ENCODE peak calls at places on chromosomes 5 and 9, in five cellular contexts. One of them, this sample, is unnamed.
A peak's percentile ranks its signal among the peaks of the same experiment; 100 is the strongest.

GRCh38 chr9:32631991-32632390 is 3.5 kb downstream of the TAF1L start:
- DNase-seq in astrocyte of the spinal cord: no peak
- DNase-seq in lung: no peak
- DNase-seq in AG04450: no peak
- DNase-seq in GM12878: no peak
- DNase-seq in this sample: no peak

GRCh38 chr5:172802585-172803176 is 31.4 kb upstream of the ERGIC1 start:
- DNase-seq in lung: no peak
- DNase-seq in astrocyte of the spinal cord: peak; percentile 67
- DNase-seq in AG04450: no peak
- DNase-seq in GM12878: no peak
- DNase-seq in this sample: no peak

GRCh38 chr9:6811436-6811835 is 53.7 kb downstream of the KDM4C start:
- DNase-seq in astrocyte of the spinal cord: no peak
- DNase-seq in lung: no peak
- DNase-seq in GM12878: no peak
- DNase-seq in AG04450: no peak
- DNase-seq in this sample: no peak

GRCh38 chr9:119844431-119844830 is 475.2 kb upstream of the BRINP1 start:
- DNase-seq in GM12878: no peak
- DNase-seq in astrocyte of the spinal cord: no peak
- DNase-seq in lung: no peak
- DNase-seq in AG04450: no peak
- DNase-seq in this sample: no peak

GRCh38 chr5:136212252-136212721 is 19.3 kb upstream of the SMIM32 start:
- DNase-seq in lung: peak; percentile 45
- DNase-seq in AG04450: no peak
- DNase-seq in astrocyte of the spinal cord: no peak
- DNase-seq in GM12878: no peak
- DNase-seq in this sample: peak; percentile 62

GRCh38 chr9:73151653-73152382 is at the start of gene ANXA1:
- DNase-seq in AG04450: peak; percentile 45
- DNase-seq in lung: no peak
- DNase-seq in GM12878: no peak
- DNase-seq in astrocyte of the spinal cord: peak; percentile 93
- DNase-seq in this sample: no peak

GRCh38 chr9:130902204-130903185 is 5.9 kb upstream of the QRFP start:
- DNase-seq in AG04450: no peak
- DNase-seq in GM12878: no peak
- DNase-seq in lung: no peak
- DNase-seq in astrocyte of the spinal cord: no peak
- DNase-seq in this sample: no peak

GRCh38 chr9:73437758-73438157 is 286.1 kb downstream of the ANXA1 start:
- DNase-seq in astrocyte of the spinal cord: peak; percentile 2
- DNase-seq in GM12878: no peak
- DNase-seq in AG04450: no peak
- DNase-seq in lung: no peak
- DNase-seq in this sample: peak; percentile 3

GRCh38 chr9:122029898-122030297 is 63.2 kb downstream of the TTLL11 start:
- DNase-seq in AG04450: no peak
- DNase-seq in astrocyte of the spinal cord: no peak
- DNase-seq in GM12878: no peak
- DNase-seq in lung: no peak
- DNase-seq in this sample: no peak

GRCh38 chr5:119336262-119336661 is 19.6 kb upstream of the TNFAIP8 start:
- DNase-seq in GM12878: no peak
- DNase-seq in lung: no peak
- DNase-seq in astrocyte of the spinal cord: no peak
- DNase-seq in AG04450: no peak
- DNase-seq in this sample: no peak
- H3K4me3 ChIP-seq in GM12878: peak overlapping the region; percentile 78
- H3K4me3 ChIP-seq in lung: no peak overlapping the region
- H3K4me3 ChIP-seq in astrocyte of the spinal cord: no peak overlapping the region
- H3K4me3 ChIP-seq in AG04450: no peak overlapping the region
- H3K4me3 ChIP-seq in this sample: peak overlapping the region; percentile 68

GRCh38 chr5:105739732-105740131 is 1931.0 kb downstream of the EFNA5 start:
- DNase-seq in AG04450: no peak
- DNase-seq in lung: no peak
- DNase-seq in astrocyte of the spinal cord: no peak
- DNase-seq in GM12878: no peak
- DNase-seq in this sample: no peak

GRCh38 chr5:105740242-105740641 is 1930.5 kb downstream of the EFNA5 start:
- DNase-seq in lung: no peak
- DNase-seq in GM12878: no peak
- DNase-seq in astrocyte of the spinal cord: no peak
- DNase-seq in AG04450: no peak
- DNase-seq in this sample: peak; percentile 18

GRCh38 chr5:105735704-105736103 is 1935.0 kb downstream of the EFNA5 start:
- DNase-seq in GM12878: no peak
- DNase-seq in lung: no peak
- DNase-seq in astrocyte of the spinal cord: peak; percentile 12
- DNase-seq in AG04450: no peak
- DNase-seq in this sample: no peak
- TF ChIP-seq CTCF in GM12878: no peak
- TF ChIP-seq CTCF in lung: no peak
- TF ChIP-seq CTCF in astrocyte of the spinal cord: no peak
- TF ChIP-seq CTCF in AG04450: no peak
- TF ChIP-seq CTCF in this sample: no peak

GRCh38 chr9:106866243-106866642 is 3.3 kb downstream of the ZNF462 start:
- DNase-seq in GM12878: peak; percentile 45
- DNase-seq in astrocyte of the spinal cord: no peak
- DNase-seq in lung: no peak
- DNase-seq in AG04450: no peak
- DNase-seq in this sample: no peak
- H3K4me3 ChIP-seq in GM12878: no peak overlapping the region
- H3K4me3 ChIP-seq in astrocyte of the spinal cord: no peak overlapping the region
- H3K4me3 ChIP-seq in lung: no peak overlapping the region
- H3K4me3 ChIP-seq in AG04450: no peak overlapping the region
- H3K4me3 ChIP-seq in this sample: no peak overlapping the region

DNA sequence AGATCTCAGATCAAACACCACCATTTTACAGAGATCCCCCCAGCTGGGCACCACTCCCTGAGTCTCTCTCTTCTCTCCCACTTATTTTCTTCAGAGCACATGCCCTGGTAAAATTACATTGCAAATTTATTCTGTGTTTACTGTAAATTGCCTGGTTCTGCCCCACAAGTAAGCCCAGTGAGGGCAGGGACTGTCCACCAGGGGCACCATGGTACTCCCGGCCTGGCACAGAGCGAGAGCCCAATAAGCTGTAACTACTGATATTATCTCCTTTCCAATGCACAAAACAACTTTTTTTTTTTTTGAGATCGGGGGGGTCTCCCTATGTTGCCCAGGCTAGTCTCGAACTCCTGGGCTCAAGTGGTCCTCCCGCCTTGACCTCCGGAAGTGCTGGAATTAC is 123.0 kb downstream of the PAX5 start:
- DNase-seq in astrocyte of the spinal cord: no peak
- DNase-seq in GM12878: no peak
- DNase-seq in AG04450: no peak
- DNase-seq in lung: no peak
- DNase-seq in this sample: no peak
- TF ChIP-seq CTCF in astrocyte of the spinal cord: peak; percentile 9
- TF ChIP-seq CTCF in GM12878: no peak
- TF ChIP-seq CTCF in AG04450: no peak
- TF ChIP-seq CTCF in lung: no peak
- TF ChIP-seq CTCF in this sample: peak; percentile 4

DNA sequence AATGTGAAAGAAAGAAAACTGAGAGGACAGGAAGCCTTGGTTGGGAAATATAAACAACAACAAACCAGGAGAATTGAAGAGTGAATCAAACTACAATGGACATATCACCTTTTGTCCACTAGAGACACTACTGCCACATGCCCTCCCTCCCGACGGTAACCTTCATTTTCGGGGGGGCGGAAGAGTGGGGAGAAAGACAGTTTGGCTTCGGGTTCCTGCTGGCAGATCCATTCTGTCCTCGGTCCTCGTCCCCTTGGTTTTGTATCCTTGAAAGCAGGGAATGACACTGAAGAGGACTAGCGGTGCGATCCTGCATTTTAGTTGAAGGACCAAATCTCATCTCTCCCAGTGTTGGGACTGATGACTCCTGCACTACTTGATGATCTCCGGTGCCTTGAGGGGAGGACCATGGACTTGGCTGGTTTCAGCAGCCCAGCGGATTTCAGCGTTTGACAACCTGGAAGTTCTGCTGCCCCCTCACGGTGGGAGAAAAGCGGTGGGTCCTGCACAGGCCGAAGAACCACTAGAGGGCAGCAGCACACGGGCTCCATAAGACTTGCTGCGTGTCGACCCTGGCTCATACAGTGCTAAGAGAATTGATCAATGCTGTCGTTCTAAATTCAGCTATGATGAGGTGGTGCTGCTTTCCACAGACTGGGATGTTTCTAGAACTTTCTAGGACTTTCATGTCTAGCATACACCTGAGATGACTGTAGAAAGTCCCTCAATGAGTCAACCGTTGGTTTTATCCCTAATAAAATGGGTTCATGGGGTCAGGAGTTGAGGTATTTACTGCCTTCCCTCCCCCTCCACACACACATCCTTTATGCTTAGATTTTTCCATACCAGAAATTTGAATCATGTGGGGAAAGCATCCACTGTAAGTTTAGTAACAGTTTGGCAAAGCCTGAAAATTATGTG is 15.1 kb upstream of the ZNF131 start:
- DNase-seq in AG04450: peak; percentile 90
- DNase-seq in GM12878: peak; percentile 79
- DNase-seq in lung: peak; percentile 87
- DNase-seq in astrocyte of the spinal cord: peak; percentile 95
- DNase-seq in this sample: peak; percentile 97
- H3K4me3 ChIP-seq in AG04450: peak overlapping the region; percentile 46
- H3K4me3 ChIP-seq in GM12878: peak overlapping the region; percentile 73
- H3K4me3 ChIP-seq in lung: no peak overlapping the region
- H3K4me3 ChIP-seq in astrocyte of the spinal cord: peak overlapping the region; percentile 36
- H3K4me3 ChIP-seq in this sample: peak overlapping the region; percentile 59

GRCh38 chr9:113275147-113276131 is at the start of the genes CDC26 and PRPF4:
- DNase-seq in GM12878: peak; percentile 87
- DNase-seq in astrocyte of the spinal cord: peak; percentile 99
- DNase-seq in AG04450: peak; percentile 96
- DNase-seq in lung: peak; percentile 97
- DNase-seq in this sample: peak; percentile 98
- TF ChIP-seq CTCF in GM12878: no peak
- TF ChIP-seq CTCF in astrocyte of the spinal cord: no peak
- TF ChIP-seq CTCF in AG04450: no peak
- TF ChIP-seq CTCF in lung: no peak
- TF ChIP-seq CTCF in this sample: no peak

GRCh38 chr5:137888489-137888874 is 775 bp upstream of the PKD2L2 start:
- DNase-seq in astrocyte of the spinal cord: no peak
- DNase-seq in AG04450: no peak
- DNase-seq in GM12878: no peak
- DNase-seq in lung: no peak
- DNase-seq in this sample: no peak
- H3K4me3 ChIP-seq in astrocyte of the spinal cord: peak overlapping the region; percentile 51
- H3K4me3 ChIP-seq in AG04450: no peak overlapping the region
- H3K4me3 ChIP-seq in GM12878: peak overlapping the region; percentile 79
- H3K4me3 ChIP-seq in lung: no peak overlapping the region
- H3K4me3 ChIP-seq in this sample: peak overlapping the region; percentile 98

DNA sequence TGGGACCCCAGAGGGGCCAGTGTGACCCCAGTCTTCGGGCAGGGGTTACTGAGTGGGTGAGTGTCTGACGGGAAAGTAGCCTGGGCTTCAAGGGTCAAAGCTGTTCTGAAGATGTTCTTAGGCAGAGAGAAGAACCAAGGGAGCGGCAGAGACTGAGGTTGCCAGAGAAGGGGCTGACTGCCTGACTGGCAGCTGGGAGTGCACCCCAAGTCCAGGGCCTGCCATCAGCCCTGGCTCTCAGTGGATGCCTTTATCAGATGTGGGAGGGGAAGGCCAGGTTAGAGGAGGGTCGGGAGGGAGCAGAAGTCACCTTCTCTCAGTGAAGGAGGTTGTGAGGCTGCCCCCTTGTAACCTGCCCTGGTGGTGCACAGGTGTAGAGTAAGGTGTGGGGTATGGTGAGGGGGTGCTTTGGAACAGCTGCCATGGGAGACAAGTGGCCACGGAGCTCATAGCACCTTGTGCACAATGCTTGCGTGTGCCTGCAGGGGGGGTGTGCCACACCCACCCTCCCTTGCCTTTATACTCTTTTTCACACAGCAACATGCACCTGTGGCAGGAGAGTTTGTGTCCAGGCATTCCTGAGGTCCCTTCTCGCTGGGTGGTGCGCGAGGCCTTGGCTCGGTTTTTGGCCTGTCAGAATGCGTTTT is 18.9 kb downstream of the RALGPS1 start:
- DNase-seq in GM12878: no peak
- DNase-seq in lung: no peak
- DNase-seq in astrocyte of the spinal cord: no peak
- DNase-seq in AG04450: no peak
- DNase-seq in this sample: no peak
- TF ChIP-seq CTCF in GM12878: no peak
- TF ChIP-seq CTCF in lung: no peak
- TF ChIP-seq CTCF in astrocyte of the spinal cord: no peak
- TF ChIP-seq CTCF in AG04450: no peak
- TF ChIP-seq CTCF in this sample: no peak

GRCh38 chr9:129201289-129201688 is 23.2 kb upstream of the IER5L start:
- DNase-seq in astrocyte of the spinal cord: no peak
- DNase-seq in AG04450: no peak
- DNase-seq in GM12878: no peak
- DNase-seq in lung: no peak
- DNase-seq in this sample: no peak

GRCh38 chr9:129204840-129205239 is 26.8 kb upstream of the IER5L start:
- DNase-seq in lung: no peak
- DNase-seq in astrocyte of the spinal cord: no peak
- DNase-seq in GM12878: no peak
- DNase-seq in AG04450: no peak
- DNase-seq in this sample: no peak

GRCh38 chr9:129206401-129206800 is 28.3 kb upstream of the IER5L start:
- DNase-seq in AG04450: no peak
- DNase-seq in astrocyte of the spinal cord: no peak
- DNase-seq in lung: no peak
- DNase-seq in GM12878: no peak
- DNase-seq in this sample: no peak

GRCh38 chr9:129202613-129203555 is 24.8 kb upstream of the IER5L start:
- DNase-seq in astrocyte of the spinal cord: peak; percentile 76
- DNase-seq in AG04450: peak; percentile 29
- DNase-seq in GM12878: no peak
- DNase-seq in lung: peak; percentile 88
- DNase-seq in this sample: peak; percentile 84

GRCh38 chr9:129203556-129203909 is 25.5 kb upstream of the IER5L start:
- DNase-seq in astrocyte of the spinal cord: no peak
- DNase-seq in GM12878: no peak
- DNase-seq in lung: no peak
- DNase-seq in AG04450: no peak
- DNase-seq in this sample: no peak
- H3K4me3 ChIP-seq in astrocyte of the spinal cord: peak overlapping the region; percentile 60
- H3K4me3 ChIP-seq in GM12878: no peak overlapping the region
- H3K4me3 ChIP-seq in lung: no peak overlapping the region
- H3K4me3 ChIP-seq in AG04450: peak overlapping the region; percentile 69
- H3K4me3 ChIP-seq in this sample: no peak overlapping the region

GRCh38 chr9:134058716-134059115 is 9.1 kb downstream of the BRD3 start:
- DNase-seq in AG04450: no peak
- DNase-seq in astrocyte of the spinal cord: peak; percentile 25
- DNase-seq in GM12878: no peak
- DNase-seq in lung: no peak
- DNase-seq in this sample: no peak
- TF ChIP-seq CTCF in AG04450: no peak
- TF ChIP-seq CTCF in astrocyte of the spinal cord: peak; percentile 28
- TF ChIP-seq CTCF in GM12878: no peak
- TF ChIP-seq CTCF in lung: no peak
- TF ChIP-seq CTCF in this sample: no peak

This sample was measured in GM12865.